ENCODE peak calls at places on chromosomes 16 and 17, in nine cellular contexts. M, I, A, T, S, W, J, C and L are unnamed samples.

GRCh38 chr16:51022852-51023251 is 128.2 kb downstream of the SALL1 start:
- DNase-seq in M (no peak), I (no peak), A (no peak), T (no peak), S (no peak), W (no peak), J (no peak), C (no peak), L (no peak)

GRCh38 chr16:57603110-57604024 is 25.1 kb upstream of the ADGRG1 start:
- DNase-seq in M (no peak), I (no peak), A (no peak), T (no peak), S (no peak), W (no peak), J (no peak), C (no peak), L (no peak)

GRCh38 chr17:68396795-68397536 is 60.3 kb downstream of the WIPI1 start:
- DNase-seq in M (no peak), I (no peak), A (no peak), T (no peak), S (no peak), W (no peak), J (no peak), C (no peak), L (no peak)

GRCh38 chr16:85204242-85205010 is 92.2 kb upstream of the CIBAR2 start:
- DNase-seq in M (no peak), I (no peak), A (peak), T (no peak), S (no peak), W (no peak), J (no peak), C (no peak), L (no peak)

GRCh38 chr16:11783319-11784047 is 13.6 kb downstream of the ZC3H7A start:
- DNase-seq in M (no peak), I (no peak), A (peak), T (no peak), S (no peak), W (no peak), J (no peak), C (peak), L (no peak)

GRCh38 chr17:65158081-65158480 is 20.9 kb downstream of the RGS9 start:
- DNase-seq in M (no peak), I (no peak), A (no peak), T (no peak), S (no peak), W (no peak), J (no peak), C (no peak), L (no peak)

GRCh38 chr16:76583466-76583865 is 306.3 kb downstream of the CNTNAP4 start:
- DNase-seq in M (no peak), I (no peak), A (no peak), T (no peak), S (no peak), W (no peak), J (peak), C (no peak), L (no peak)

GRCh38 chr16:71259086-71259485 is 28.6 kb upstream of the HYDIN start:
- DNase-seq in M (no peak), I (no peak), A (no peak), T (no peak), S (no peak), W (no peak), J (no peak), C (no peak), L (no peak)

GRCh38 chr17:47287639-47288038 is 34.0 kb downstream of the ITGB3 start:
- DNase-seq in M (no peak), I (no peak), A (no peak), T (no peak), S (no peak), W (no peak), J (no peak), C (peak), L (no peak)

GRCh38 chr16:25747160-25747758 is 55.5 kb downstream of the HS3ST4 start:
- DNase-seq in M (no peak), I (no peak), A (no peak), T (no peak), S (no peak), W (no peak), J (no peak), C (peak), L (no peak)

GRCh38 chr17:61426482-61427304 is 25.5 kb upstream of the TBX4 start:
- DNase-seq in M (no peak), I (no peak), A (no peak), T (peak), S (no peak), W (peak), J (no peak), C (no peak), L (no peak)

GRCh38 chr16:3503513-3503912 is 2.7 kb downstream of the CLUAP1 start:
- DNase-seq in M (no peak), I (peak), A (no peak), T (no peak), S (no peak), W (no peak), J (no peak), C (no peak), L (peak)

DNA sequence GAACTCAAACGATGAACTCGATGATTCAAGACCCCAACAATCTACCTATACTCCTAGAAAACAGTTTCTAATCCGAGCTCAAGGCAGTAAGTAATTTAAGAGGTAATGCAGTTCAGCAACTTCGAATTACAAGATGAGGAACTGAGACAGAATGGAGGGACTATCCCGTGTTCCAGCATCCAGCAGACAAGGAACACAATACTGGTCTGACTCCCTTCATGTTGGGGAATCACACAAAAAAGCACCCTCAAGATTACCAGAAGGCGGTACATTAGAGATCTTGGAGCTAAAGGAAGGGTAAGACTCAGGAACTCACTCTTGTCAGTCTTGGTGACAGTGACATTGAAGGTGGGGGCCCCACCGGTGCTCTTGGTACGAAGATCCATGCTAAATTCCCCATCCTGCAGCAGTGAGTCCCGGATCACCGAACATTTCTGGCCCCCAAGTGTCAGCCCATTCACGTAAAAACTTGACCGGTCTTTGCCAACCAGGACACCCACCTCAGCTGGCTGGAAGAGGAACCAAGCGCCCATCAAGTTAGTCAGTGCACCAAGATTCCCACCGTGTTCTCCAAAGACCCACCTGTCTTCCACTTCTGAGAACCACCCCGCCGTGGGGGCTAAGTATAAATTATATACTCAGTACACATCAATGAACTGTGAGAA is 1.9 kb downstream of the PFN1 start:
- DNase-seq in M (no peak), I (no peak), A (no peak), T (no peak), S (no peak), W (no peak), J (no peak), C (no peak), L (no peak)
- TF ChIP-seq POLR2A in M (peak), I (no peak), A (no peak), T (no peak), S (no peak), W (no peak), J (no peak), C (peak), L (no peak)

GRCh38 chr16:67546091-67546501 is 16.2 kb upstream of the CTCF start:
- DNase-seq in M (no peak), I (no peak), A (no peak), T (no peak), S (no peak), W (no peak), J (no peak), C (no peak), L (no peak)

GRCh38 chr16:67549240-67549639 is 13.1 kb upstream of the CTCF start:
- DNase-seq in M (no peak), I (no peak), A (no peak), T (no peak), S (no peak), W (no peak), J (no peak), C (no peak), L (no peak)

GRCh38 chr16:67546761-67547422 is 15.4 kb upstream of the CTCF start:
- DNase-seq in M (peak), I (peak), A (peak), T (peak), S (peak), W (peak), J (peak), C (peak), L (peak)

GRCh38 chr16:67548265-67549126 is 13.8 kb upstream of the CTCF start:
- DNase-seq in M (no peak), I (no peak), A (peak), T (no peak), S (no peak), W (no peak), J (no peak), C (no peak), L (no peak)

GRCh38 chr16:67547423-67548264 is 14.7 kb upstream of the CTCF start:
- DNase-seq in M (peak), I (no peak), A (peak), T (no peak), S (no peak), W (no peak), J (no peak), C (no peak), L (no peak)
- TF ChIP-seq POLR2AphosphoS5 in M (no peak), I (no peak), A (no peak), T (no peak), S (no peak), W (no peak), J (no peak), C (no peak), L (no peak)

GRCh38 chr16:1155353-1156110 is 2.6 kb downstream of the CACNA1H start:
- DNase-seq in M (no peak), I (no peak), A (no peak), T (no peak), S (no peak), W (peak), J (no peak), C (no peak), L (no peak)
- H3K27ac ChIP-seq in M (peak), I (no peak), A (no peak), T (no peak), S (no peak), W (no peak), J (peak), C (no peak), L (no peak)

GRCh38 chr17:79919164-79919585 is 79.9 kb upstream of the CBX4 start:
- DNase-seq in M (peak), I (peak), A (peak), T (no peak), S (no peak), W (no peak), J (peak), C (no peak), L (no peak)
- TF ChIP-seq POLR2A in M (peak), I (no peak), A (no peak), T (no peak), S (no peak), W (no peak), J (no peak), C (no peak), L (no peak)

GRCh38 chr16:83951544-83951943 is 1.5 kb upstream of the OSGIN1 start:
- DNase-seq in M (no peak), I (no peak), A (no peak), T (no peak), S (no peak), W (no peak), J (no peak), C (no peak), L (no peak)

GRCh38 chr16:83953796-83954576 is 946 bp downstream of the OSGIN1 start:
- DNase-seq in M (no peak), I (no peak), A (peak), T (peak), S (no peak), W (peak), J (peak), C (peak), L (no peak)

GRCh38 chr16:83952587-83952939 is 477 bp upstream of the OSGIN1 start:
- DNase-seq in M (no peak), I (no peak), A (no peak), T (peak), S (no peak), W (no peak), J (peak), C (no peak), L (no peak)

GRCh38 chr16:83954577-83955016 is 1.6 kb downstream of the OSGIN1 start:
- DNase-seq in M (peak), I (no peak), A (no peak), T (peak), S (no peak), W (peak), J (no peak), C (peak), L (no peak)

DNA sequence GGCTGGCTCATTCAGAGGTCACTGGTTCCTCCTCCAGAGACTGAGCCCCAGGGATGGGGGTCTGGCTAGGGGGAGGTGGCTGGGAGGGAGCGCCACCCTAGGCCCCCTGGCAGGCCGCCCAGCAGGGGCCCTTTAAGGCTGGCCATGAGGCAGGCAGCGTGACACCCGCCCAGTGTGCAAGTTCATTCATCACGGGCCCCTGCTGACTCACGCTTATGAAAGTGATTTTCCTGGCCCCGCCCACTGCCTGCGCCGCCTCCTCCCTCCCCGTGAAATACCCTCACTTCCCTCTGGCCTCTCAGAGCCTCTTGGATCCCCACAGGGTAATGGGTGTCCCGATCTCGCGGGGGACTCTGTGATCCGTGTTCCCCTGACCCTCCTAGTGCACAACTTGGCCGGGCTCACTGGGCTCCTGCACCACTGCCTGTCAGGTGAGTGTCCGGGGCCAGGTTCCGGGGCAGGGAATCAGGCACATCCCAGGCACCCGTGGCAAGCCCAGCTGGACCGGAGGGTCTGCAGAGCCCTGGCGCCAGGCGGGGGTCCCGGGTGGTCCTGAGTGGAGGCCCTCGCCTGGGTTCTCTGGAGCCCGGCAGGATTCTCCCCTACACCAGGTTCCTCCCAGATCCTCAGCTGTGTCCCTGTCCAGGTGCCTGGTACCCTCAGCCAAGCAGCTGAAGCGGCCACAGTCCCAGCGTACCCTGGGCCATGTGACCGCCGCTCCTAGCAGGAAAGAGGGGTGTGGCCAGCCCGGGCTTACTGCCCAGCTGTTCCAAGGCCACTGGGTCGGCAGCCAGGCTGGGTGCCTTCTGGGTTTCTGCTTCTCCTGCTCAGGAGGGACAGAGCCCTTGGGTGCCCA is at the start of gene OSGIN1:
- DNase-seq in M (peak), I (peak), A (peak), T (peak), S (no peak), W (peak), J (peak), C (peak), L (peak)
- TF ChIP-seq POLR2AphosphoS5 in M (peak), I (peak), A (peak), T (peak), S (no peak), W (peak), J (peak), C (peak), L (no peak)

GRCh38 chr17:40058865-40059264 is 3.9 kb upstream of the THRA start:
- DNase-seq in M (no peak), I (no peak), A (no peak), T (no peak), S (no peak), W (no peak), J (no peak), C (no peak), L (no peak)

GRCh38 chr17:40062347-40063033 is at the start of gene THRA:
- DNase-seq in M (peak), I (no peak), A (no peak), T (no peak), S (no peak), W (no peak), J (peak), C (peak), L (no peak)

GRCh38 chr17:40059729-40060475 is 2.9 kb upstream of the THRA start:
- DNase-seq in M (no peak), I (no peak), A (no peak), T (no peak), S (no peak), W (no peak), J (no peak), C (no peak), L (no peak)

GRCh38 chr17:40061532-40062038 is 1.2 kb upstream of the THRA start:
- DNase-seq in M (peak), I (no peak), A (no peak), T (no peak), S (no peak), W (no peak), J (no peak), C (no peak), L (no peak)

GRCh38 chr17:40060887-40061480 is 1.8 kb upstream of the THRA start:
- DNase-seq in M (no peak), I (no peak), A (no peak), T (no peak), S (no peak), W (no peak), J (no peak), C (no peak), L (no peak)
- H3K27ac ChIP-seq in M (no peak), I (no peak), A (no peak), T (no peak), S (no peak), W (no peak), J (no peak), C (no peak), L (no peak)

GRCh38 chr17:42287305-42288077 is 807 bp upstream of the STAT5A start:
- DNase-seq in M (peak), I (no peak), A (peak), T (no peak), S (no peak), W (no peak), J (no peak), C (peak), L (peak)
- TF ChIP-seq POLR2A in M (peak), I (peak), A (no peak), T (no peak), S (no peak), W (no peak), J (no peak), C (no peak), L (no peak)

GRCh38 chr17:75516255-75516618 is at the start of gene TSEN54:
- DNase-seq in M (peak), I (peak), A (peak), T (peak), S (no peak), W (peak), J (peak), C (peak), L (peak)
- TF ChIP-seq POLR2AphosphoS5 in M (no peak), I (no peak), A (peak), T (peak), S (no peak), W (no peak), J (peak), C (no peak), L (no peak)

GRCh38 chr16:61814716-61815347 is 221.4 kb downstream of the CDH8 start:
- DNase-seq in M (no peak), I (no peak), A (no peak), T (no peak), S (no peak), W (no peak), J (no peak), C (no peak), L (no peak)
- H3K27ac ChIP-seq in M (no peak), I (no peak), A (no peak), T (no peak), S (no peak), W (no peak), J (no peak), C (no peak), L (no peak)